ENCODE peak calls at places on chromosomes 3 and 15, in seven cellular contexts. H is stimulated activated CD4-positive, alpha-beta T cell treated with anti-CD3 and anti-CD28 coated beads, TNF-alpha, amount 100 ng/mL, for 1 hour; K is naive thymus-derived CD8-positive, alpha-beta T cell; Z is mucosa of gallbladder; S is NCI-H1105 treated with DMSO at 0.1 percent for 48 hours; B is GM03348; G is endothelial cell. T is an unnamed sample.

GRCh38 chr3:10674593-10674992 is 141.4 kb upstream of the SLC6A11 start:
- DNase-seq in B (no peak), Z (no peak), S (no peak), H (no peak), G (no peak), K (no peak), T (no peak)

GRCh38 chr15:44726568-44727461 is 9.5 kb upstream of the TRIM69 start:
- DNase-seq in S (no peak), Z (peak), H (no peak), B (peak), G (no peak), K (peak), T (peak)

GRCh38 chr3:170814822-170815221 is 55.2 kb downstream of the RPL22L1 start:
- DNase-seq in Z (no peak), B (peak), H (no peak), G (no peak), S (no peak), K (no peak), T (no peak)

GRCh38 chr3:149473314-149473990 is 1.0 kb upstream of the TM4SF4 start:
- DNase-seq in Z (peak), S (no peak), G (no peak), B (peak), H (no peak), K (no peak), T (peak)

GRCh38 chr3:66582721-66583141 is 81.9 kb upstream of the LRIG1 start:
- DNase-seq in Z (no peak), B (peak), G (no peak), K (peak), H (peak), S (no peak), T (no peak)

GRCh38 chr3:149768704-149769103 is 16.4 kb upstream of the COMMD2 start:
- DNase-seq in B (no peak), K (no peak), Z (no peak), S (no peak), G (no peak), H (no peak), T (no peak)

GRCh38 chr3:55609230-55610100 is 122.4 kb upstream of the WNT5A start:
- DNase-seq in H (no peak), S (no peak), B (no peak), G (no peak), Z (no peak), K (no peak), T (no peak)

GRCh38 chr15:65790692-65791334 is 1.3 kb downstream of the DENND4A start:
- DNase-seq in K (no peak), G (no peak), S (peak), H (no peak), B (peak), Z (no peak), T (peak)

GRCh38 chr15:25688166-25688565 is 175.0 kb downstream of the ATP10A start:
- DNase-seq in G (no peak), S (no peak), H (no peak), B (no peak), K (no peak), Z (no peak), T (no peak)

GRCh38 chr3:15266510-15267376 is 60.7 kb downstream of the CAPN7 start:
- DNase-seq in G (no peak), H (no peak), K (no peak), B (no peak), Z (no peak), S (no peak), T (no peak)

GRCh38 chr15:99719096-99719541 is 14.1 kb downstream of the LYSMD4 start:
- DNase-seq in H (no peak), B (peak), G (no peak), S (no peak), Z (no peak), K (no peak), T (peak)

GRCh38 chr15:20340931-20341661 is 200.5 kb downstream of the GOLGA6L6 start:
- DNase-seq in S (no peak), G (peak), Z (peak), K (peak), B (peak), H (no peak), T (no peak)

GRCh38 chr3:16860234-16860633 is 24.5 kb upstream of the PLCL2 start:
- DNase-seq in H (no peak), B (no peak), S (no peak), G (no peak), Z (no peak), K (no peak), T (no peak)

GRCh38 chr3:112671930-112672715 is 31.2 kb upstream of the CCDC80 start:
- DNase-seq in H (no peak), S (no peak), Z (no peak), K (no peak), G (no peak), B (peak), T (peak)

GRCh38 chr3:128971421-128971820 is 22.5 kb downstream of the CFAP92 start:
- DNase-seq in S (no peak), K (no peak), H (no peak), G (no peak), B (peak), Z (peak), T (peak)

GRCh38 chr15:82063055-82063454 is 17.2 kb upstream of the MEX3B start:
- DNase-seq in H (no peak), B (no peak), S (no peak), K (no peak), G (no peak), Z (no peak), T (no peak)

GRCh38 chr3:56682458-56683121 is 475 bp downstream of the TASOR start:
- DNase-seq in H (peak), S (peak), G (peak), B (peak), Z (peak), K (peak), T (peak)

GRCh38 chr3:139481116-139481515 is 4.8 kb upstream of the RBP2 start:
- DNase-seq in B (no peak), G (no peak), K (no peak), H (no peak), S (no peak), Z (no peak), T (no peak)

GRCh38 chr3:141243295-141243707 is 11.7 kb downstream of the PXYLP1 start:
- DNase-seq in S (no peak), B (peak), H (no peak), Z (no peak), G (no peak), K (peak), T (peak)

T was measured in mesenchymal stem cell.